ENCODE peak calls at places on chromosome 15, in nine cellular contexts. One of them, this sample, is unnamed.

GRCh38 chr15:50232791-50233190 is 32.7 kb downstream of the HDC start:
- DNase-seq in ovary: no peak
- DNase-seq in stomach: no peak
- DNase-seq in K562: no peak
- DNase-seq in tibial nerve: no peak
- DNase-seq in uterus: no peak
- DNase-seq in sigmoid colon: no peak
- DNase-seq in A549: no peak
- DNase-seq in transverse colon: no peak
- DNase-seq in this sample: no peak

GRCh38 chr15:50187525-50187924 is 5.5 kb downstream of the SLC27A2 start:
- DNase-seq in K562: no peak
- DNase-seq in uterus: no peak
- DNase-seq in ovary: no peak
- DNase-seq in transverse colon: no peak
- DNase-seq in A549: no peak
- DNase-seq in tibial nerve: no peak
- DNase-seq in sigmoid colon: no peak
- DNase-seq in stomach: no peak
- DNase-seq in this sample: no peak

GRCh38 chr15:101497017-101497416 is 7.5 kb upstream of the PCSK6 start:
- DNase-seq in K562: no peak
- DNase-seq in uterus: no peak
- DNase-seq in ovary: no peak
- DNase-seq in tibial nerve: no peak
- DNase-seq in transverse colon: no peak
- DNase-seq in stomach: no peak
- DNase-seq in A549: no peak
- DNase-seq in sigmoid colon: no peak
- DNase-seq in this sample: no peak

GRCh38 chr15:37698679-37699078 is 235.8 kb upstream of the TMCO5A start:
- DNase-seq in sigmoid colon: no peak
- DNase-seq in K562: no peak
- DNase-seq in ovary: no peak
- DNase-seq in transverse colon: no peak
- DNase-seq in tibial nerve: no peak
- DNase-seq in uterus: no peak
- DNase-seq in stomach: no peak
- DNase-seq in A549: no peak
- DNase-seq in this sample: no peak

GRCh38 chr15:33083232-33084006 is 111.1 kb downstream of the FMN1 start:
- DNase-seq in tibial nerve: no peak
- DNase-seq in uterus: no peak
- DNase-seq in transverse colon: no peak
- DNase-seq in sigmoid colon: no peak
- DNase-seq in ovary: no peak
- DNase-seq in stomach: no peak
- DNase-seq in A549: no peak
- DNase-seq in K562: no peak
- DNase-seq in this sample: no peak

GRCh38 chr15:70758790-70759462 is 4.4 kb downstream of the UACA start:
- DNase-seq in sigmoid colon: no peak
- DNase-seq in A549: no peak
- DNase-seq in tibial nerve: no peak
- DNase-seq in stomach: no peak
- DNase-seq in K562: no peak
- DNase-seq in transverse colon: no peak
- DNase-seq in ovary: no peak
- DNase-seq in uterus: no peak
- DNase-seq in this sample: no peak

GRCh38 chr15:29345549-29346525 is 76.2 kb upstream of the NSMCE3 start:
- DNase-seq in tibial nerve: no peak
- DNase-seq in stomach: no peak
- DNase-seq in K562: no peak
- DNase-seq in ovary: no peak
- DNase-seq in uterus: no peak
- DNase-seq in A549: no peak
- DNase-seq in transverse colon: no peak
- DNase-seq in sigmoid colon: no peak
- DNase-seq in this sample: no peak

GRCh38 chr15:48924528-48925393 is 39.0 kb downstream of the SHC4 start:
- DNase-seq in sigmoid colon: no peak
- DNase-seq in transverse colon: no peak
- DNase-seq in ovary: no peak
- DNase-seq in stomach: no peak
- DNase-seq in K562: no peak
- DNase-seq in A549: no peak
- DNase-seq in tibial nerve: no peak
- DNase-seq in uterus: no peak
- DNase-seq in this sample: no peak

GRCh38 chr15:59048897-59049296 is 56.0 kb upstream of the CCNB2 start:
- DNase-seq in K562: no peak
- DNase-seq in transverse colon: no peak
- DNase-seq in uterus: no peak
- DNase-seq in stomach: no peak
- DNase-seq in sigmoid colon: no peak
- DNase-seq in tibial nerve: no peak
- DNase-seq in ovary: no peak
- DNase-seq in A549: no peak
- DNase-seq in this sample: no peak

GRCh38 chr15:55917881-55918296 is 75.5 kb downstream of the NEDD4 start:
- DNase-seq in ovary: no peak
- DNase-seq in K562: peak; percentile 7
- DNase-seq in transverse colon: peak; percentile 13
- DNase-seq in tibial nerve: no peak
- DNase-seq in A549: peak; percentile 49
- DNase-seq in sigmoid colon: no peak
- DNase-seq in uterus: peak; percentile 29
- DNase-seq in stomach: peak; percentile 52
- DNase-seq in this sample: no peak

GRCh38 chr15:100727291-100727851 is 125.0 kb downstream of the ASB7 start:
- DNase-seq in transverse colon: no peak
- DNase-seq in sigmoid colon: no peak
- DNase-seq in K562: no peak
- DNase-seq in stomach: no peak
- DNase-seq in tibial nerve: no peak
- DNase-seq in ovary: no peak
- DNase-seq in A549: no peak
- DNase-seq in uterus: peak; percentile 70
- DNase-seq in this sample: no peak

GRCh38 chr15:72182673-72183072 is 14.9 kb downstream of the GRAMD2A start:
- DNase-seq in stomach: no peak
- DNase-seq in tibial nerve: no peak
- DNase-seq in transverse colon: no peak
- DNase-seq in uterus: no peak
- DNase-seq in K562: no peak
- DNase-seq in A549: no peak
- DNase-seq in ovary: no peak
- DNase-seq in sigmoid colon: no peak
- DNase-seq in this sample: no peak
- H3K4me3 ChIP-seq in stomach: no peak overlapping the region
- H3K4me3 ChIP-seq in tibial nerve: no peak overlapping the region
- H3K4me3 ChIP-seq in transverse colon: no peak overlapping the region
- H3K4me3 ChIP-seq in uterus: no peak overlapping the region
- H3K4me3 ChIP-seq in K562: no peak overlapping the region
- H3K4me3 ChIP-seq in A549: no peak overlapping the region
- H3K4me3 ChIP-seq in ovary: no peak overlapping the region
- H3K4me3 ChIP-seq in sigmoid colon: no peak overlapping the region
- H3K4me3 ChIP-seq in this sample: no peak overlapping the region

DNA sequence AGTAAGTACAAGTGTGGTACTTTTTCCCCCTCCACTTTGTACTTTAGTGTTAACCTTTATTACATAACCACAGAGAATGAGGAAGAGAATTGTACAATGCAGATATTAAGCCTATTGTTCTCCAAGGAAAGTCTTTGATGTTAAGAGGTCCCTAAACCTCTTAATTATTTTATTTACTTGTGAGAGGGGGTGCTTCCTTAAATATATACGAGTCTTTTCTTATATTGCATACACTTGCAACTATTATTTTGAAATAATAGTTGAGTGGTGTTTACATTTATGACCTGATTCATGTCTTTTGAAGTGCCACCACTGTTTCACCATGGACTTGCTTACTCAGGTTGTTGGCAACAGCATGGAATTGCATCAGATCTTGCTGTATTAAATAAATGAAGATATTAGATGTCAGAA is 10.1 kb downstream of the USP3 start:
- DNase-seq in K562: no peak
- DNase-seq in transverse colon: no peak
- DNase-seq in tibial nerve: no peak
- DNase-seq in stomach: no peak
- DNase-seq in sigmoid colon: no peak
- DNase-seq in ovary: no peak
- DNase-seq in A549: peak; percentile 57
- DNase-seq in uterus: peak; percentile 51
- DNase-seq in this sample: no peak
- H3K4me1 ChIP-seq in K562: peaks cover 15% of the 10 kb centered on the region
- H3K4me1 ChIP-seq in transverse colon: peaks cover 79% of the 10 kb centered on the region
- H3K4me1 ChIP-seq in tibial nerve: no peaks in the 10 kb centered on the region
- H3K4me1 ChIP-seq in stomach: peaks cover 66% of the 10 kb centered on the region
- H3K4me1 ChIP-seq in sigmoid colon: no peaks in the 10 kb centered on the region
- H3K4me1 ChIP-seq in ovary: peaks cover 18% of the 10 kb centered on the region
- H3K4me1 ChIP-seq in A549: peaks cover 94% of the 10 kb centered on the region
- H3K4me1 ChIP-seq in uterus: no peaks in the 10 kb centered on the region
- H3K4me1 ChIP-seq in this sample: peaks cover 55% of the 10 kb centered on the region

GRCh38 chr15:80152896-80153876 is at the start of gene FAH:
- DNase-seq in transverse colon: peak; percentile 36
- DNase-seq in stomach: no peak
- DNase-seq in ovary: no peak
- DNase-seq in K562: no peak
- DNase-seq in sigmoid colon: no peak
- DNase-seq in A549: no peak
- DNase-seq in uterus: no peak
- DNase-seq in tibial nerve: no peak
- DNase-seq in this sample: no peak
- TF ChIP-seq POLR2A in transverse colon: peak; percentile 36
- TF ChIP-seq POLR2A in stomach: no peak
- TF ChIP-seq POLR2A in ovary: peak; percentile 34
- TF ChIP-seq POLR2A in K562: peak; percentile 75
- TF ChIP-seq POLR2A in sigmoid colon: no peak
- TF ChIP-seq POLR2A in A549: peak; percentile 52
- TF ChIP-seq POLR2A in uterus: peak; percentile 41
- TF ChIP-seq POLR2A in tibial nerve: no peak
- TF ChIP-seq POLR2A in this sample: peak; percentile 79

GRCh38 chr15:79089331-79089889 is 1.2 kb downstream of the RASGRF1 start:
- DNase-seq in transverse colon: no peak
- DNase-seq in ovary: no peak
- DNase-seq in A549: no peak
- DNase-seq in uterus: no peak
- DNase-seq in tibial nerve: no peak
- DNase-seq in sigmoid colon: no peak
- DNase-seq in stomach: no peak
- DNase-seq in K562: no peak
- DNase-seq in this sample: no peak
- H3K4me3 ChIP-seq in transverse colon: peak overlapping the region; percentile 10
- H3K4me3 ChIP-seq in ovary: no peak overlapping the region
- H3K4me3 ChIP-seq in A549: no peak overlapping the region
- H3K4me3 ChIP-seq in uterus: no peak overlapping the region
- H3K4me3 ChIP-seq in tibial nerve: peak overlapping the region; percentile 15
- H3K4me3 ChIP-seq in sigmoid colon: no peak overlapping the region
- H3K4me3 ChIP-seq in stomach: no peak overlapping the region
- H3K4me3 ChIP-seq in K562: no peak overlapping the region
- H3K4me3 ChIP-seq in this sample: no peak overlapping the region

DNA sequence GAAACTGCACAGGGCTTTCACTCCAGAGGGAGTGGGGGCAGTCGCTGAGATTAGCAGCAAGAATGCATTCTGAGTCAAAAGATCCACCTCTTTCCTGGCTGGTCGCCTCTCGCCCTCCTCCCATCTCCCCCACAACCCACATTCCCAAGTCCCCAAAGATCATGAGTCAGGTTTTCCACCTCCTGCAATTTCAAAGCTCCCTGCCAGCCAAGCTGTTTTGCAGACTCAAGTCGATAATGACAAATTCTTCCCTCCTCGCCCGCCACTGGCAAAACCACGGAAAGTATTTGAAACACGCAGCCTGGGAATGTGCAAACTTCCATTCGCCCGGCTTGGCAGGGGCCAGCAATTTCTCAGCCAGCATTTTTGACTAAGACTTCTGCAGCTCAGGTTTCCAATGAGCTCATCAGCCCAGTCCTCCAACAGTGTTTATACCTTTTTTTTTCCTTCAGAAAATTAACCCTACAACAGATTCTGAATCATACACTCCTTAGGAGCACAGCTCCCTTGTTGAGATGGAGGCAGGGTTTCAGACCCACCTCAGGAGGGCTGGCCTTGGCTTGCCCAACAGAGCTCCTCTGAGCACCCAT is 181.4 kb downstream of the SMAD6 start:
- DNase-seq in transverse colon: peak; percentile 71
- DNase-seq in stomach: peak; percentile 86
- DNase-seq in K562: peak; percentile 33
- DNase-seq in tibial nerve: peak; percentile 83
- DNase-seq in A549: peak; percentile 96
- DNase-seq in sigmoid colon: peak; percentile 97
- DNase-seq in ovary: peak; percentile 92
- DNase-seq in uterus: peak; percentile 94
- DNase-seq in this sample: no peak
- H3K4me1 ChIP-seq in transverse colon: peaks cover 7% of the 10 kb centered on the region
- H3K4me1 ChIP-seq in stomach: peaks cover 21% of the 10 kb centered on the region
- H3K4me1 ChIP-seq in K562: no peaks in the 10 kb centered on the region
- H3K4me1 ChIP-seq in tibial nerve: no peaks in the 10 kb centered on the region
- H3K4me1 ChIP-seq in A549: peaks cover 55% of the 10 kb centered on the region
- H3K4me1 ChIP-seq in sigmoid colon: no peaks in the 10 kb centered on the region
- H3K4me1 ChIP-seq in ovary: peaks cover 5% of the 10 kb centered on the region
- H3K4me1 ChIP-seq in uterus: peaks cover 5% of the 10 kb centered on the region
- H3K4me1 ChIP-seq in this sample: no peaks in the 10 kb centered on the region

GRCh38 chr15:82045179-82045891 is 483 bp downstream of the MEX3B start:
- DNase-seq in tibial nerve: peak; percentile 22
- DNase-seq in ovary: peak; percentile 61
- DNase-seq in stomach: no peak
- DNase-seq in sigmoid colon: peak; percentile 78
- DNase-seq in uterus: peak; percentile 36
- DNase-seq in A549: peak; percentile 45
- DNase-seq in transverse colon: peak; percentile 20
- DNase-seq in K562: no peak
- DNase-seq in this sample: peak; percentile 55
- TF ChIP-seq POLR2A in tibial nerve: no peak
- TF ChIP-seq POLR2A in ovary: no peak
- TF ChIP-seq POLR2A in stomach: no peak
- TF ChIP-seq POLR2A in sigmoid colon: no peak
- TF ChIP-seq POLR2A in uterus: no peak
- TF ChIP-seq POLR2A in A549: no peak
- TF ChIP-seq POLR2A in transverse colon: no peak
- TF ChIP-seq POLR2A in K562: no peak
- TF ChIP-seq POLR2A in this sample: no peak

GRCh38 chr15:63250312-63250965 is 27.0 kb upstream of the APH1B start:
- DNase-seq in A549: no peak
- DNase-seq in stomach: no peak
- DNase-seq in K562: no peak
- DNase-seq in transverse colon: no peak
- DNase-seq in uterus: no peak
- DNase-seq in tibial nerve: no peak
- DNase-seq in sigmoid colon: no peak
- DNase-seq in ovary: no peak
- DNase-seq in this sample: no peak
- H3K4me3 ChIP-seq in A549: no peak overlapping the region
- H3K4me3 ChIP-seq in stomach: no peak overlapping the region
- H3K4me3 ChIP-seq in K562: no peak overlapping the region
- H3K4me3 ChIP-seq in transverse colon: no peak overlapping the region
- H3K4me3 ChIP-seq in uterus: no peak overlapping the region
- H3K4me3 ChIP-seq in tibial nerve: no peak overlapping the region
- H3K4me3 ChIP-seq in sigmoid colon: no peak overlapping the region
- H3K4me3 ChIP-seq in ovary: no peak overlapping the region
- H3K4me3 ChIP-seq in this sample: no peak overlapping the region